ENCODE peak calls at places on chromosome 1, in six cellular contexts. Q, V, F, L, G and O are unnamed samples.

GRCh38 chr1:112297536-112297935 is 98.5 kb upstream of the CTTNBP2NL start:
- DNase-seq in G (no peak), V (no peak), F (no peak), Q (no peak), L (no peak), O (no peak)

GRCh38 chr1:89519779-89520358 is 4.8 kb upstream of the LRRC8B start:
- DNase-seq in Q (peak; percentile 40), L (no peak), F (no peak), V (no peak), G (no peak), O (no peak)

GRCh38 chr1:85237613-85238012 is 21.8 kb downstream of the C1orf52 start:
- DNase-seq in G (no peak), F (no peak), L (no peak), V (no peak), Q (no peak), O (no peak)

GRCh38 chr1:232891656-232892317 is 58.6 kb upstream of the NTPCR start:
- DNase-seq in G (no peak), Q (no peak), V (no peak), L (no peak), F (no peak), O (no peak)

GRCh38 chr1:10265027-10265426 is 54.7 kb downstream of the KIF1B start:
- DNase-seq in F (no peak), G (no peak), L (no peak), V (no peak), Q (no peak), O (no peak)

GRCh38 chr1:44660176-44660575 is 14.1 kb downstream of the TMEM53 start:
- DNase-seq in G (no peak), L (no peak), F (peak; percentile 84), Q (peak; percentile 57), V (no peak), O (no peak)

GRCh38 chr1:207745839-207746767 is 5.8 kb upstream of the CD46 start:
- DNase-seq in V (no peak), Q (no peak), G (no peak), F (no peak), L (no peak), O (no peak)

GRCh38 chr1:62208087-62208486 is 13.4 kb downstream of the L1TD1 start:
- DNase-seq in Q (no peak), L (no peak), G (no peak), F (no peak), V (no peak), O (no peak)

GRCh38 chr1:21647431-21648373 is 21.5 kb downstream of the RAP1GAP start:
- DNase-seq in Q (peak; percentile 87), F (no peak), G (no peak), V (no peak), L (peak; percentile 30), O (no peak)

GRCh38 chr1:25848531-25848930 is 10.7 kb downstream of the AUNIP start:
- DNase-seq in Q (no peak), F (no peak), L (no peak), G (no peak), V (no peak), O (no peak)

GRCh38 chr1:32091176-32091575 is 16.7 kb upstream of the KPNA6 start:
- DNase-seq in G (no peak), L (no peak), Q (no peak), V (no peak), F (no peak), O (no peak)

GRCh38 chr1:244211559-244211944 is 160.5 kb downstream of the ZBTB18 start:
- DNase-seq in F (no peak), L (no peak), V (no peak), Q (no peak), G (peak; percentile 64), O (no peak)

GRCh38 chr1:1303736-1304135 is 4.0 kb downstream of the ACAP3 start:
- DNase-seq in F (no peak), V (no peak), G (no peak), L (no peak), Q (no peak), O (no peak)
- H3K4me3 ChIP-seq in F (no peak overlapping the region), V (peak overlapping the region; percentile 95), G (peak overlapping the region; percentile 66), L (no peak overlapping the region), Q (no peak overlapping the region), O (no peak overlapping the region)

GRCh38 chr1:4515727-4516289 is 138.6 kb upstream of the AJAP1 start:
- DNase-seq in Q (peak; percentile 42), V (no peak), L (no peak), G (peak; percentile 46), F (no peak), O (no peak)
- H3K27me3 ChIP-seq in Q (no peaks in the 10 kb centered on the region), V (no peaks in the 10 kb centered on the region), L (no peaks in the 10 kb centered on the region), G (no peaks in the 10 kb centered on the region), F (no peaks in the 10 kb centered on the region), O (no peaks in the 10 kb centered on the region)

GRCh38 chr1:229325401-229325800 is 17.4 kb downstream of the CCSAP start:
- DNase-seq in Q (no peak), L (no peak), G (no peak), V (no peak), F (no peak), O (no peak)

GRCh38 chr1:229323885-229324553 is 18.8 kb downstream of the CCSAP start:
- DNase-seq in F (no peak), Q (no peak), V (no peak), L (no peak), G (no peak), O (no peak)

GRCh38 chr1:229326601-229327000 is 16.2 kb downstream of the CCSAP start:
- DNase-seq in L (no peak), G (no peak), V (no peak), F (no peak), Q (no peak), O (no peak)

GRCh38 chr1:229323205-229323604 is 19.6 kb downstream of the CCSAP start:
- DNase-seq in V (no peak), L (no peak), F (no peak), G (no peak), Q (no peak), O (no peak)

GRCh38 chr1:229325873-229326502 is 16.9 kb downstream of the CCSAP start:
- DNase-seq in F (no peak), V (no peak), L (no peak), Q (no peak), G (no peak), O (no peak)
- TF ChIP-seq CTCF in F (no peak), V (no peak), L (no peak), Q (no peak), G (no peak), O (no peak)

GRCh38 chr1:153000294-153000693 is 1.3 kb upstream of the SPRR3 start:
- DNase-seq in V (no peak), L (no peak), G (no peak), Q (no peak), F (no peak), O (no peak)

GRCh38 chr1:152997911-152998310 is 3.6 kb upstream of the SPRR3 start:
- DNase-seq in Q (no peak), G (no peak), L (no peak), F (no peak), V (no peak), O (no peak)

GRCh38 chr1:153001382-153001781 is at the start of gene SPRR3:
- DNase-seq in L (no peak), F (no peak), Q (no peak), G (no peak), V (no peak), O (no peak)

GRCh38 chr1:152998476-152998875 is 3.1 kb upstream of the SPRR3 start:
- DNase-seq in G (no peak), L (no peak), F (no peak), Q (no peak), V (no peak), O (no peak)

GRCh38 chr1:152999818-153000217 is 1.7 kb upstream of the SPRR3 start:
- DNase-seq in G (no peak), F (no peak), Q (no peak), V (no peak), L (no peak), O (no peak)
- H3K4me3 ChIP-seq in G (no peak overlapping the region), F (no peak overlapping the region), Q (no peak overlapping the region), V (no peak overlapping the region), L (no peak overlapping the region), O (no peak overlapping the region)

GRCh38 chr1:185886671-185887070 is 152.5 kb downstream of the HMCN1 start:
- DNase-seq in L (no peak), G (no peak), F (no peak), V (no peak), Q (no peak), O (no peak)
- H3K27me3 ChIP-seq in L (no peaks in the 10 kb centered on the region), G (no peaks in the 10 kb centered on the region), F (no peaks in the 10 kb centered on the region), V (no peaks in the 10 kb centered on the region), Q (no peaks in the 10 kb centered on the region), O (no peaks in the 10 kb centered on the region)